ENCODE peak calls at places on chromosomes 4 and X, in four cellular contexts. H is aorta; U is transverse colon; B is activated naive CD8-positive, alpha-beta T cell treated with anti-CD3 and anti-CD28 coated beads for 36 hours. T is an unnamed sample.
A peak's percentile ranks its signal among the peaks of the same experiment; 100 is the strongest.

GRCh38 chrX:151009582-151009981 is 26.4 kb downstream of the HMGB3 start:
- DNase-seq in B (no peak), U (peak; percentile 11), H (no peak), T (no peak)

GRCh38 chrX:18119856-18120255 is 100.8 kb downstream of the BEND2 start:
- DNase-seq in U (no peak), H (no peak), B (no peak), T (no peak)

GRCh38 chr4:1294424-1294823 is 4.7 kb downstream of the MAEA start:
- DNase-seq in U (no peak), H (peak; percentile 39), B (no peak), T (no peak)

GRCh38 chr4:148092316-148093014 is 349.7 kb downstream of the NR3C2 start:
- DNase-seq in H (no peak), B (no peak), U (no peak), T (no peak)

GRCh38 chrX:38654302-38654701 is 93.0 kb downstream of the TSPAN7 start:
- DNase-seq in B (no peak), U (no peak), H (no peak), T (no peak)

GRCh38 chr4:188434686-188435085 is 295.4 kb downstream of the TRIML1 start:
- DNase-seq in U (no peak), B (no peak), H (no peak), T (no peak)

GRCh38 chr4:40333921-40334352 is 1.2 kb upstream of the CHRNA9 start:
- DNase-seq in U (no peak), B (no peak), H (no peak), T (peak; percentile 25)

GRCh38 chr4:109967798-109968520 is 55.3 kb downstream of the EGF start:
- DNase-seq in H (no peak), B (no peak), U (peak; percentile 12), T (no peak)

GRCh38 chr4:89173336-89174090 is 62.2 kb downstream of the TIGD2 start:
- DNase-seq in U (no peak), H (no peak), B (no peak), T (no peak)

GRCh38 chr4:54281060-54281781 is 52.1 kb downstream of the PDGFRA start:
- DNase-seq in B (no peak), U (peak; percentile 29), H (peak; percentile 93), T (no peak)

GRCh38 chr4:2484993-2485392 is 16.1 kb downstream of the RNF4 start:
- DNase-seq in B (peak; percentile 64), U (peak; percentile 85), H (peak; percentile 89), T (peak; percentile 48)

GRCh38 chr4:177483271-177483670 is 41.0 kb upstream of the AGA start:
- DNase-seq in H (no peak), U (no peak), B (no peak), T (no peak)

GRCh38 chrX:139204576-139204902 is 326.0 kb upstream of the F9 start:
- DNase-seq in B (no peak), U (no peak), H (no peak), T (no peak)

GRCh38 chr4:147418206-147418605 is 62.7 kb upstream of the EDNRA start:
- DNase-seq in U (no peak), H (no peak), B (no peak), T (no peak)

GRCh38 chr4:127309360-127310095 is 323.2 kb upstream of the INTU start:
- DNase-seq in U (no peak), H (no peak), B (no peak), T (no peak)

GRCh38 chr4:141352775-141353544 is 132.3 kb downstream of the ZNF330 start:
- DNase-seq in U (no peak), B (no peak), H (no peak), T (no peak)

GRCh38 chr4:24394041-24394440 is 190.3 kb downstream of the DHX15 start:
- DNase-seq in U (no peak), H (no peak), B (no peak), T (no peak)

GRCh38 chr4:17846256-17846655 is 35.5 kb downstream of the NCAPG start:
- DNase-seq in U (no peak), B (no peak), H (no peak), T (no peak)

GRCh38 chr4:9916346-9916745 is 105.0 kb downstream of the SLC2A9 start:
- DNase-seq in U (no peak), H (no peak), B (no peak), T (no peak)

GRCh38 chr4:4481394-4482000 is 60.4 kb downstream of the STX18 start:
- DNase-seq in U (no peak), H (no peak), B (no peak), T (no peak)